ENCODE peak calls at places on chromosomes 1 and 21, in eight cellular contexts. L is endothelial cell of umbilical vein, B is K562, U is H1, Y is HCT116, V is HepG2, A is SK-N-SH, F is GM12878. N is an unnamed sample.

GRCh38 chr21:41610042-41610839 is 102.3 kb upstream of the TMPRSS2 start:
- DNase-seq in L (peak), B (peak), V (peak), U (peak), F (no peak), A (peak), Y (peak), N (no peak)

GRCh38 chr1:95408506-95409136 is 174.6 kb downstream of the RWDD3 start:
- DNase-seq in B (no peak), V (no peak), Y (no peak), F (no peak), U (no peak), A (no peak), L (no peak), N (no peak)

GRCh38 chr1:5727191-5727590 is 265.0 kb downstream of the NPHP4 start:
- DNase-seq in A (no peak), B (no peak), U (no peak), V (no peak), L (no peak), F (no peak), Y (no peak), N (no peak)

GRCh38 chr1:26786437-26787380 is 1.0 kb upstream of the PIGV start:
- DNase-seq in Y (no peak), A (peak), F (no peak), L (peak), V (peak), B (peak), U (peak), N (no peak)

GRCh38 chr1:182181167-182181572 is 119.7 kb upstream of the ZNF648 start:
- DNase-seq in Y (peak), U (no peak), F (no peak), L (no peak), A (no peak), V (no peak), B (no peak), N (no peak)

GRCh38 chr1:30473920-30474817 is 249.2 kb downstream of the MATN1 start:
- DNase-seq in B (no peak), Y (no peak), L (no peak), F (no peak), V (no peak), A (no peak), U (no peak), N (no peak)

GRCh38 chr1:219993554-219994433 is 52.5 kb downstream of the EPRS1 start:
- DNase-seq in V (peak), L (no peak), U (no peak), F (no peak), A (no peak), B (no peak), Y (no peak), N (no peak)

GRCh38 chr1:113519561-113519960 is 129.2 kb downstream of the MAGI3 start:
- DNase-seq in B (no peak), V (peak), L (no peak), F (no peak), U (no peak), A (no peak), Y (no peak), N (no peak)

GRCh38 chr21:36186506-36187399 is 30.1 kb downstream of the DOP1B start:
- DNase-seq in F (no peak), A (no peak), U (no peak), V (no peak), Y (no peak), L (no peak), B (peak), N (no peak)

GRCh38 chr1:116036255-116036654 is 59.9 kb downstream of the SLC22A15 start:
- DNase-seq in F (no peak), U (peak), L (no peak), V (no peak), B (no peak), Y (no peak), A (no peak), N (no peak)

GRCh38 chr1:31315902-31316301 is 19.1 kb downstream of the ZCCHC17 start:
- DNase-seq in A (no peak), U (no peak), Y (no peak), B (no peak), F (no peak), L (no peak), V (no peak), N (no peak)

GRCh38 chr1:20322081-20322824 is 31.6 kb downstream of the VWA5B1 start:
- DNase-seq in V (no peak), B (no peak), A (no peak), Y (no peak), U (no peak), L (peak), F (peak), N (no peak)

GRCh38 chr1:3673381-3674099 is 21.2 kb downstream of the TP73 start:
- DNase-seq in B (no peak), A (no peak), Y (no peak), L (no peak), F (peak), V (no peak), U (no peak), N (no peak)

GRCh38 chr1:32404956-32405355 is 10.7 kb upstream of the BSDC1 start:
- DNase-seq in L (no peak), V (no peak), B (no peak), A (no peak), F (no peak), Y (no peak), U (no peak), N (no peak)
- H3K9ac ChIP-seq in L (no peak), V (no peak), B (no peak), A (no peak), F (no peak), Y (no peak), U (no peak), N (no peak)

DNA sequence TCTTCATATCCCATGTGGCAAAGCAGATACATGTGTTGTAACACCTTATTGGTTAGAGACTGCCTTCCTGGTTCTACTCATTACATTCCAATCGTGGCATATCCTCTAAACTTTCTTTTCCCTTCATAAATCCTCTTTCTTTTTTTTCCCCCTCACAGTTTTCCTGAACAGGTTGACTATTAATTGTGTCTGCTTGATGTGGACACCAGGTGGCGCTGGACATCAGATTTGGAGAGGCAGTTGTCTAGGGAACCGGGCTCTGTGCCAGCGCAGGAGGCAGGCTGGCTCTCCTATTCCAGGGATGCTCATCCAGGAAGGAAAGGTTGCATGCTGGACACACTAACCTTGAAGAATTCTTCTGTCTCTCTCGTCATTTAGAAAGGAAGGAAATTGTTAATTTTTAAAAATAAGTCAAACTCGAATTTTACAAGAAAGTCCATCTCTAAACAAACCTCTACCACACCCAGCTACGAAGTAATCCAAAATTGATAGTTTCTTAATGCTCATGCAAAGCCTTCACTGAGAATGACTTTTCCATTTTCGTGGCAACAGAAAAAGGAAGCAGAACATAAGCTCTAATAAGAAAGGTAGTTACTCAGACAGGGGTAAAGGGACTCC is 59.4 kb upstream of the ASB17 start:
- DNase-seq in B (peak), L (peak), A (peak), F (no peak), U (peak), Y (peak), V (peak), N (peak)
- TF ChIP-seq POLR2AphosphoS5 in B (peak), L (no peak), A (peak), F (peak), U (no peak), Y (peak), V (no peak), N (peak)

GRCh38 chr1:45585496-45586075 is 1.7 kb downstream of the NASP start:
- DNase-seq in Y (no peak), A (no peak), L (peak), V (no peak), B (no peak), U (peak), F (no peak), N (no peak)
- H3K9ac ChIP-seq in Y (peak), A (peak), L (peak), V (peak), B (peak), U (peak), F (peak), N (peak)

DNA sequence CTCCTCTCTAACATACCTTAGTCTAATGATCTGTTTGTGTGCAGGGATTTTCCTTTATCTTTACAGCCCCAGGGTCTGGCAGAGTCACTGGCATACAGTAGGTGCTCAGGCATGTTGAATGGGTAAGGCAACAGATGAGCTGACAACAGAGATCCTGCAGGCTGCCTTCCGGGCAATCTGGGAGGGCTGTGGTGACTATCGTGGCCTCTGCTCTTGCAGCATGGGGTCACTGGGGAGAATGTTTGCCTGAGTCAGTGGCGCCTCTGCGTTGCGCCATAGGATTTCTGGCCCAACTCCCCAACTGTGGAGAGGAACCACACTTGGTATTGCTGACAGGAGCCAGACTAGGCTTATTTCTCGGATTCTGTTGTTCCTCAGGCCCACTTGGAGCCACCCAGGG is 93.8 kb downstream of the LAMC2 start:
- DNase-seq in B (no peak), F (no peak), L (no peak), A (no peak), Y (no peak), V (peak), U (no peak), N (no peak)
- TF ChIP-seq POLR2AphosphoS5 in B (no peak), F (no peak), L (no peak), A (no peak), Y (no peak), V (no peak), U (no peak), N (no peak)

GRCh38 chr1:169127305-169127704 is 20.8 kb downstream of the ATP1B1 start:
- DNase-seq in A (no peak), B (no peak), F (no peak), V (no peak), Y (no peak), L (no peak), U (no peak), N (no peak)
- H3K9ac ChIP-seq in A (no peak), B (no peak), F (no peak), V (no peak), Y (no peak), L (no peak), U (no peak), N (no peak)

DNA sequence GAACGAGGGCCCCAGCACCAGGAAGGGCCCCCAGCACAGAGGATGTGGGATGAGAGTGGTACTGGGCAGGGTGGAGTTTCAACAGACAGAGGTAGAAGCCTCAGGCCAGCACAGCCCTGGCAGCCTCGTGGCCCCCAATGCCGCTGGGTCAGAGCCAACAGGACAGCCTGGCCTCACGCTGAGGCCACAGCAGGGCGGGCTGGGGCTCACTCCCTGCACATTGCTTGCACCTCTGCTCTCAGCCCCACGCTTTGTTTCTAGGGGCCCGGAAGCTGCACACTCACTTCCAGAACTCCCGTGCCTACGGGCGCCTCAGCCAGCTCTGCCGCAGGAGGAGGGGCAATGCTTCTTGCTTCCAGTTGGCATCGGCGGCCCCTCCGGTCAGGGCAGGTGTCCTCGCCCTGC is 72.9 kb downstream of the SIK1 start:
- DNase-seq in U (no peak), V (no peak), L (no peak), Y (no peak), A (no peak), F (no peak), B (no peak), N (no peak)
- TF ChIP-seq POLR2AphosphoS5 in U (no peak), V (no peak), L (no peak), Y (no peak), A (no peak), F (peak), B (no peak), N (no peak)

GRCh38 chr1:42173155-42173933 is 8.8 kb upstream of the GUCA2A start:
- DNase-seq in Y (no peak), U (peak), F (no peak), V (peak), L (peak), B (peak), A (peak), N (no peak)
- H3K9ac ChIP-seq in Y (no peak), U (no peak), F (no peak), V (no peak), L (no peak), B (peak), A (no peak), N (no peak)

GRCh38 chr1:36150296-36151132 is 1.2 kb upstream of the TRAPPC3 start:
- DNase-seq in L (peak), F (no peak), V (peak), Y (peak), U (peak), A (peak), B (peak), N (no peak)
- TF ChIP-seq POLR2AphosphoS5 in L (peak), F (peak), V (no peak), Y (peak), U (no peak), A (peak), B (no peak), N (peak)

GRCh38 chr1:185297986-185298385 is 19.1 kb downstream of the IVNS1ABP start:
- DNase-seq in F (no peak), B (no peak), L (no peak), U (no peak), V (no peak), A (no peak), Y (no peak), N (no peak)
- H3K9ac ChIP-seq in F (no peak), B (no peak), L (no peak), U (no peak), V (no peak), A (no peak), Y (no peak), N (no peak)